ENCODE peak calls at places on chromosomes 7 and 10, in four cellular contexts. T, U, S and O are unnamed samples.

GRCh38 chr10:74150151-74151056 is at the start of gene AP3M1:
- DNase-seq in S (no peak), U (peak), T (no peak), O (no peak)

GRCh38 chr7:90485734-90486316 is 16.4 kb downstream of the PTTG1IP2 start:
- DNase-seq in T (no peak), U (no peak), S (no peak), O (no peak)

GRCh38 chr7:127995157-127995865 is 35.9 kb downstream of the LRRC4 start:
- DNase-seq in U (no peak), T (peak), S (peak), O (peak)

GRCh38 chr10:3482200-3482993 is 302.6 kb downstream of the KLF6 start:
- DNase-seq in S (peak), T (peak), U (peak), O (peak)

GRCh38 chr7:25805027-25805687 is 346.8 kb upstream of the NFE2L3 start:
- DNase-seq in U (no peak), T (no peak), S (no peak), O (peak)

GRCh38 chr10:80154626-80154977 is 22.1 kb downstream of the PLAC9 start:
- DNase-seq in U (no peak), T (no peak), S (no peak), O (no peak)

GRCh38 chr10:58834093-58834674 is 321.5 kb downstream of the BICC1 start:
- DNase-seq in T (no peak), S (peak), U (no peak), O (no peak)

GRCh38 chr7:2553831-2554581 is 1.3 kb downstream of the BRAT1 start:
- DNase-seq in U (no peak), T (no peak), S (no peak), O (no peak)

GRCh38 chr7:1418505-1419309 is 40.6 kb downstream of the MICALL2 start:
- DNase-seq in T (no peak), S (peak), U (no peak), O (peak)

GRCh38 chr7:118938845-118939244 is 714.3 kb downstream of the ANKRD7 start:
- DNase-seq in T (no peak), U (no peak), S (no peak), O (no peak)

GRCh38 chr10:1661861-1662260 is 75.5 kb downstream of the ADARB2 start:
- DNase-seq in U (peak), T (no peak), S (no peak), O (no peak)

GRCh38 chr10:133455196-133455595 is 1.5 kb downstream of the SCART1 start:
- DNase-seq in U (no peak), S (no peak), T (no peak), O (no peak)

GRCh38 chr10:16986406-16987128 is 143.0 kb downstream of the CUBN start:
- DNase-seq in T (peak), S (peak), U (no peak), O (peak)

GRCh38 chr10:24844742-24845141 is 107.7 kb downstream of the PRTFDC1 start:
- DNase-seq in S (no peak), U (no peak), T (no peak), O (no peak)

GRCh38 chr10:21174670-21175495 is 277.8 kb upstream of the NEBL start:
- DNase-seq in T (no peak), U (no peak), S (no peak), O (peak)

GRCh38 chr10:8677642-8678041 is 623.2 kb downstream of the GATA3 start:
- DNase-seq in S (no peak), T (no peak), U (no peak), O (no peak)

GRCh38 chr7:67616517-67616916 is 619.9 kb downstream of the TYW1 start:
- DNase-seq in U (no peak), S (no peak), T (no peak), O (no peak)

GRCh38 chr10:95236068-95236903 is 42.2 kb downstream of the ACSM6 start:
- DNase-seq in T (no peak), S (peak), U (peak), O (peak)

GRCh38 chr10:58963101-58963534 is 213.3 kb upstream of the PHYHIPL start:
- DNase-seq in T (no peak), S (no peak), U (peak), O (no peak)

GRCh38 chr7:138750926-138751464 is 46.8 kb upstream of the TMEM213 start:
- DNase-seq in T (no peak), S (no peak), U (no peak), O (no peak)

GRCh38 chr10:14285941-14286555 is 44.7 kb downstream of the FRMD4A start:
- DNase-seq in S (no peak), T (no peak), U (no peak), O (no peak)

DNA sequence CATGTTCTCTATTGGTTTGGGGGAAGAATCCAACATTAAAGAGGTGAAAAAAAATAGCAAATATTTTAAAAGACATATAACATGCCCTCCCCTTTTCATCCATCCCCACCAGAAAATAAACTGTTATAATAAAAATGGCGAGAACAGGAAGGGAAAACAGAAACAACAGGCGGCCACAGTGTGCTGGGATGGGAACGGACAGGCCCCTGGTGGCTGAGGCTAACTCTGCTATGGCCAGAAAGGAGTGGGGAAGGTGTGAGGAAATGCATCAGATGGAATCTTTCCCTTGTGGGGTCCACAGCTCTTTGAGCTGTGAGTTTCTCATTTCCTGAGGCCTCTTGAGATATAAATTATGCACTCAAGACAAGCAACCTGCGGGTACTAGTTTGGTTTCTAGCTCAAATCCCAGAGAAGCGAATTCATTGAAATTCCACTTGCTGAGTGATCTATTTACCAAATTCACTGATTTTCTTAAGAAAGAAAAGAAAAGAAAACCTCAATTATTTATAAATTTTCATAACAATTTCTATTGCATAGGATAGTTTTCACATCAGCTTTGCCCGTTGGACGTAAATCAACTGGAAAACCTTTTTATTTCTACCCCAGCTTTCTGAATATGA is 139.5 kb downstream of the BMPER start:
- DNase-seq in U (no peak), S (no peak), T (no peak), O (no peak)
- TF ChIP-seq CTCF in U (no peak), S (no peak), T (no peak), O (no peak)

GRCh38 chr7:43926193-43927043 is at the start of gene UBE2D4:
- DNase-seq in T (no peak), U (peak), S (peak), O (peak)
- TF ChIP-seq CTCF in T (peak), U (no peak), S (no peak), O (peak)

GRCh38 chr7:16668049-16668858 is 22.3 kb downstream of the BZW2 start:
- DNase-seq in T (peak), U (no peak), S (peak), O (peak)
- TF ChIP-seq CTCF in T (peak), U (no peak), S (no peak), O (peak)

GRCh38 chr7:32910195-32910594 is 18.6 kb upstream of the KBTBD2 start:
- DNase-seq in T (no peak), U (no peak), S (no peak), O (no peak)

GRCh38 chr7:32900415-32900814 is 8.9 kb upstream of the KBTBD2 start:
- DNase-seq in U (no peak), S (no peak), T (no peak), O (no peak)

GRCh38 chr7:32901629-32902028 is 10.1 kb upstream of the KBTBD2 start:
- DNase-seq in U (no peak), T (no peak), S (no peak), O (no peak)

GRCh38 chr7:32905175-32905662 is 13.7 kb upstream of the KBTBD2 start:
- DNase-seq in T (no peak), U (peak), S (peak), O (peak)
- TF ChIP-seq CTCF in T (peak), U (no peak), S (no peak), O (no peak)

DNA sequence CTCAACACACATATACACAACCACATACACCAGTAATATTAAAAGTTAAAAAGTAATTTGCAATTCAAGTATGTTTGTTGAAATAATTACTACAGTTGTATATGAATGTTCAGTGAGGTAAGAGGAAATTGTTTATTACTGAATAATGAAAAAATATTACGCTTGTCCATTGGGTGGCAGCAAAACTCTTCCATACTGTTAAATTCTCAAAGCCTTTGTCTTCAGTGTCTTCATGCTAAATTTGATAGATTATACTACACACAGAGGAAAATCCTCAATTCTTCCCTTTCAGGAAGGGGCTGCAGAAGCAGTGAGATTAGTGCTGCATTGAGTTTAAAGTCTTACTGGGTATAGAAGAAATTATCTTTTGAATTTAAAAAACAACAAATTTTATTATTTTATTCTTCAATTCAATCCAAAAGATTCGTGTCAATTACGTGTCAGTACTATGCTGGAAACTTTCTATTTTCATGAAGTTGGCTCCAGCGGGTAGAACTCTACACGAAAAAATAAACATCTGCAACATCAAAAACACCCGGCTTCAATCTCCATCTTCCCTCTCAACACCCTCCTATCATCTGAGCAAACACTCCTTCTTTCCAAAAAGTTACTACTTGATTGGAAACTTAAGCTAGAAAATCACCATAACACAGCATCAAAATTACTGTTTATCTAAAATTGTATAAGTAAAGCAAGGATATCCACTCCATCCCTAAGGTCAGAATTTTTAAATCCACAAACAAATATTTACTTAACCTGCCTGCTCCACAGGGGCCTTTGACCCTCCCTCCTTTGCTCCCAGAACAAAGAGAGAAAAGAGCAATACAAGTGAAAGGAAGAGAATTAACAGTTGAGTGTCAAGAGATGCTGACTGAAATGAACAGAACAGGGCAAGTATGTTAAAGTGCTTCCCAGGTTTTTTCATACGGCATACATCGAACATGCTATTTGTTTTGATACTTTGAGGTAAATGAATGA is 37.0 kb upstream of the TES start:
- DNase-seq in S (peak), U (peak), T (peak), O (peak)
- TF ChIP-seq CTCF in S (peak), U (peak), T (peak), O (peak)

DNA sequence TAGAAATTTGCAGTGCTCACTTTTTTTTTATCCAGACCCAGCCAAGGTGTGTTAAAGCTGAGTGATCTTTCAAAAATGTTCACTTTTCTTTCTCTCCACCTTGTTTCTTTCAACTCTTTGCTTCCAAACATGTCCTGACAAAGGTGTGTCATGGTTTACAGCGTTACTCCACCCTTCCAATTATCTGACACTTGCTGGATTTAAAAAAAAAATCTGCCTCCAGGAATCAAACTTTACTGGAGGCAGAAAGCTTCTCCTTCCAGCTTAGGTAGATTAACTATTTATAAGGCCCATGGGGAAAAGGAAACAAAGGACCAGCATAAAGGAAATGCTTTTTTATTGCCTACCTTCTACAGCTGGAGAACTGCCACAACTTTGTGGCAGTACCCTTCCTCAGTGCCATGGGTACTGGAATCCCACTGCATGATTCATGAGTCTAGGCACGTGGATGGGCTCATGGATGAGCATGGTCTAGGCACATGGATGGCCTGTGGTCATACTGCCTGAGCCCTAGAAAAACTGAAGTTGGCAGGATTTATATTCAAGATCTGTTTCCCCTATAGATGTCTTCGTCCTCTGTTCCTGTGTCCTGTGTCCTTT is at the start of gene COL17A1:
- DNase-seq in S (no peak), U (no peak), T (no peak), O (no peak)
- TF ChIP-seq CTCF in S (no peak), U (no peak), T (no peak), O (no peak)

GRCh38 chr10:97059872-97060205 is 125.9 kb downstream of the SLIT1 start:
- DNase-seq in U (no peak), T (no peak), S (no peak), O (no peak)

GRCh38 chr10:97060441-97061084 is 125.2 kb downstream of the SLIT1 start:
- DNase-seq in U (no peak), S (no peak), T (no peak), O (peak)

GRCh38 chr10:97057836-97058235 is 127.9 kb downstream of the SLIT1 start:
- DNase-seq in T (no peak), S (no peak), U (no peak), O (no peak)

GRCh38 chr10:97058521-97058920 is 127.2 kb downstream of the SLIT1 start:
- DNase-seq in T (no peak), U (no peak), S (no peak), O (no peak)

GRCh38 chr10:97059006-97059871 is 126.5 kb downstream of the SLIT1 start:
- DNase-seq in T (no peak), S (no peak), U (no peak), O (no peak)
- TF ChIP-seq CTCF in T (no peak), S (no peak), U (no peak), O (peak)

GRCh38 chr7:10038351-10038750 is 935.3 kb upstream of the PHF14 start:
- DNase-seq in S (no peak), T (no peak), U (no peak), O (no peak)
- TF ChIP-seq CTCF in S (no peak), T (no peak), U (no peak), O (no peak)